ENCODE peak calls at places on chromosome 21, in four cellular contexts. H is M059J, D is bronchial epithelial cell, N is NCI-H2107. M is an unnamed sample.

GRCh38 chr21:34761758-34762330 is 93.0 kb downstream of the CLIC6 start:
- DNase-seq in D (peak), N (no peak), H (peak), M (no peak)

GRCh38 chr21:45441431-45442255 is 36.7 kb downstream of the COL18A1 start:
- DNase-seq in D (no peak), N (no peak), H (no peak), M (no peak)

GRCh38 chr21:15604424-15604823 is 125.4 kb upstream of the USP25 start:
- DNase-seq in H (peak), D (peak), N (no peak), M (no peak)

GRCh38 chr21:46179708-46180078 is 4.6 kb downstream of the SPATC1L start:
- DNase-seq in N (no peak), D (no peak), H (no peak), M (no peak)

GRCh38 chr21:45997495-45998275 is 16.1 kb downstream of the COL6A1 start:
- DNase-seq in D (no peak), H (no peak), N (no peak), M (no peak)

GRCh38 chr21:44926364-44927101 is 5.8 kb upstream of the ITGB2 start:
- DNase-seq in H (peak), N (no peak), D (peak), M (peak)

GRCh38 chr21:39149882-39150281 is 33.4 kb downstream of the PSMG1 start:
- DNase-seq in N (no peak), H (no peak), D (no peak), M (no peak)

GRCh38 chr21:31457675-31458074 is 113.6 kb upstream of the TIAM1 start:
- DNase-seq in N (no peak), H (no peak), D (no peak), M (no peak)

GRCh38 chr21:43600642-43601397 is 58.5 kb downstream of the HSF2BP start:
- DNase-seq in H (peak), N (no peak), D (peak), M (no peak)

GRCh38 chr21:38255718-38256117 is 1.1 kb upstream of the KCNJ15 start:
- DNase-seq in H (no peak), N (no peak), D (peak), M (no peak)

GRCh38 chr21:33069994-33070811 is at the start of gene OLIG1:
- DNase-seq in D (no peak), N (no peak), H (peak), M (no peak)

GRCh38 chr21:41977034-41977950 is 23.5 kb upstream of the C2CD2 start:
- DNase-seq in D (no peak), N (no peak), H (no peak), M (no peak)

GRCh38 chr21:46024983-46025860 is 43.7 kb downstream of the COL6A1 start:
- DNase-seq in H (peak), N (no peak), D (peak), M (no peak)

GRCh38 chr21:40118527-40118926 is 251.3 kb downstream of the PCP4 start:
- DNase-seq in D (peak), N (peak), H (peak), M (no peak)

GRCh38 chr21:38434913-38435533 is 63.3 kb downstream of the ERG start:
- DNase-seq in D (peak), N (no peak), H (peak), M (no peak)

GRCh38 chr21:45032332-45032731 is 42.0 kb upstream of the ADARB1 start:
- DNase-seq in N (no peak), H (no peak), D (no peak), M (no peak)

GRCh38 chr21:17512245-17513213 is at the start of gene CXADR:
- DNase-seq in N (peak), D (peak), H (peak), M (peak)

GRCh38 chr21:41750532-41751151 is 16.2 kb downstream of the RIPK4 start:
- DNase-seq in N (no peak), D (no peak), H (no peak), M (no peak)

GRCh38 chr21:44255519-44255981 is 6.1 kb downstream of the DNMT3L start:
- DNase-seq in N (no peak), H (no peak), D (no peak), M (no peak)

GRCh38 chr21:15495965-15496364 is 233.8 kb upstream of the USP25 start:
- DNase-seq in D (peak), H (peak), N (no peak), M (no peak)

GRCh38 chr21:35259452-35259851 is 210.3 kb upstream of the RUNX1 start:
- DNase-seq in D (no peak), N (no peak), H (no peak), M (no peak)

GRCh38 chr21:25171438-25171837 is 435.8 kb downstream of the MRPL39 start:
- DNase-seq in N (no peak), H (peak), D (no peak), M (no peak)

GRCh38 chr21:43025636-43026180 is 49.9 kb downstream of the CBS start:
- DNase-seq in N (no peak), H (peak), D (no peak), M (no peak)

GRCh38 chr21:26124421-26124833 is 46.1 kb downstream of the APP start:
- DNase-seq in H (peak), N (no peak), D (peak), M (no peak)

GRCh38 chr21:38817371-38818335 is 11.9 kb downstream of the ETS2 start:
- DNase-seq in D (peak), N (no peak), H (peak), M (no peak)

GRCh38 chr21:33101300-33102005 is 31.5 kb downstream of the OLIG1 start:
- DNase-seq in N (no peak), D (no peak), H (no peak), M (no peak)

GRCh38 chr21:31974454-31974985 is 101.7 kb downstream of the HUNK start:
- DNase-seq in N (no peak), D (no peak), H (no peak), M (no peak)

GRCh38 chr21:30194701-30195299 is 21.1 kb downstream of the CLDN8 start:
- DNase-seq in H (peak), D (peak), N (no peak), M (no peak)

GRCh38 chr21:36551731-36552457 is 72.0 kb upstream of the CLDN14 start:
- DNase-seq in H (peak), N (no peak), D (peak), M (no peak)

GRCh38 chr21:42614811-42615342 is 38.5 kb upstream of the PDE9A start:
- DNase-seq in H (peak), N (no peak), D (peak), M (peak)

GRCh38 chr21:35190201-35190701 is 141.1 kb upstream of the RUNX1 start:
- DNase-seq in D (peak), H (peak), N (no peak), M (no peak)

GRCh38 chr21:37045139-37045538 is 27.7 kb downstream of the PIGP start:
- DNase-seq in H (no peak), D (no peak), N (no peak), M (no peak)

GRCh38 chr21:34031835-34032370 is 41.5 kb upstream of the MRPS6 start:
- DNase-seq in D (no peak), N (no peak), H (no peak), M (no peak)

GRCh38 chr21:23968008-23968407 is 1639.3 kb downstream of the MRPL39 start:
- DNase-seq in D (no peak), N (no peak), H (no peak), M (no peak)

GRCh38 chr21:41703857-41704501 is 62.9 kb downstream of the RIPK4 start:
- DNase-seq in H (no peak), N (no peak), D (peak), M (no peak)

GRCh38 chr21:31282095-31282709 is 61.9 kb downstream of the TIAM1 start:
- DNase-seq in D (peak), H (peak), N (no peak), M (no peak)

M was measured in effector CD8-positive, alpha-beta T cell.